ENCODE peak calls at places on chromosome 6, in nine cellular contexts. R is NCI-H1048, S is heart left ventricle, K is heart right ventricle, L is EL, C is EH, N is kidney, F is NCI-H1092, M is PC-9. E is an unnamed sample.

GRCh38 chr6:112178846-112179245 is 75.5 kb downstream of the LAMA4 start:
- DNase-seq in M (no peak), L (no peak), F (no peak), S (no peak), K (no peak), C (no peak), N (no peak), R (no peak), E (no peak)

GRCh38 chr6:113508249-113508648 is 348.9 kb upstream of the MARCKS start:
- DNase-seq in N (no peak), C (peak), S (no peak), F (no peak), M (no peak), K (no peak), L (no peak), R (no peak), E (no peak)

GRCh38 chr6:84498905-84499304 is 265.5 kb downstream of the TBX18 start:
- DNase-seq in F (no peak), N (no peak), M (no peak), R (no peak), L (no peak), C (no peak), K (no peak), S (no peak), E (no peak)

GRCh38 chr6:32867559-32868256 is 13.7 kb downstream of the PSMB9 start:
- DNase-seq in L (no peak), M (no peak), S (no peak), C (no peak), R (no peak), K (no peak), N (no peak), F (no peak), E (no peak)

GRCh38 chr6:45696738-45697137 is 318.9 kb downstream of the CLIC5 start:
- DNase-seq in R (no peak), C (peak), F (no peak), K (no peak), N (no peak), M (no peak), S (no peak), L (no peak), E (no peak)

GRCh38 chr6:142728910-142729481 is 216.0 kb downstream of the HIVEP2 start:
- DNase-seq in R (no peak), M (no peak), L (peak), S (no peak), F (no peak), N (no peak), K (no peak), C (peak), E (no peak)

GRCh38 chr6:127907960-127908640 is 7.2 kb upstream of the THEMIS start:
- DNase-seq in F (no peak), L (no peak), R (no peak), S (no peak), C (no peak), N (no peak), K (no peak), M (no peak), E (no peak)

GRCh38 chr6:1067346-1067745 is 244.6 kb upstream of the FOXQ1 start:
- DNase-seq in C (peak), S (no peak), L (no peak), F (no peak), K (no peak), M (no peak), R (no peak), N (no peak), E (no peak)

GRCh38 chr6:94953867-94954631 is 623.3 kb upstream of the MANEA start:
- DNase-seq in L (no peak), K (no peak), N (no peak), F (no peak), R (no peak), C (no peak), M (no peak), S (no peak), E (no peak)

GRCh38 chr6:12899080-12899815 is 182.7 kb downstream of the PHACTR1 start:
- DNase-seq in F (no peak), C (no peak), K (no peak), L (no peak), M (no peak), R (no peak), S (no peak), N (no peak), E (no peak)

GRCh38 chr6:52517502-52518278 is 59.2 kb downstream of the TRAM2 start:
- DNase-seq in N (peak), S (peak), M (peak), F (no peak), L (peak), R (no peak), K (peak), C (peak), E (no peak)

GRCh38 chr6:143200035-143200770 is 139.5 kb downstream of the AIG1 start:
- DNase-seq in R (no peak), N (no peak), C (no peak), F (no peak), S (no peak), K (peak), M (no peak), L (no peak), E (no peak)

GRCh38 chr6:40931927-40932326 is 107.1 kb downstream of the UNC5CL start:
- DNase-seq in C (peak), F (no peak), N (no peak), L (peak), R (no peak), K (no peak), S (no peak), M (no peak), E (no peak)

GRCh38 chr6:117674503-117674902 is 766 bp upstream of the NUS1 start:
- DNase-seq in N (no peak), M (no peak), R (no peak), F (no peak), C (no peak), K (no peak), S (no peak), L (peak), E (no peak)

GRCh38 chr6:36634317-36634716 is 40.2 kb downstream of the SRSF3 start:
- DNase-seq in R (no peak), F (no peak), S (no peak), K (no peak), M (no peak), C (no peak), N (no peak), L (no peak), E (no peak)

GRCh38 chr6:156662025-156662445 is 115.1 kb upstream of the ARID1B start:
- DNase-seq in R (no peak), S (no peak), C (peak), K (no peak), F (no peak), M (no peak), N (no peak), L (peak), E (no peak)

GRCh38 chr6:43125119-43125518 is 46.0 kb upstream of the SRF start:
- DNase-seq in C (peak), F (no peak), R (no peak), L (peak), S (no peak), N (peak), M (no peak), K (no peak), E (no peak)

GRCh38 chr6:12348530-12349511 is 58.7 kb downstream of the EDN1 start:
- DNase-seq in R (no peak), M (peak), N (no peak), F (no peak), K (no peak), L (peak), S (no peak), C (peak), E (no peak)

GRCh38 chr6:51568771-51569170 is 518.6 kb downstream of the PKHD1 start:
- DNase-seq in S (no peak), F (no peak), R (no peak), M (no peak), L (no peak), K (no peak), N (no peak), C (no peak), E (no peak)

GRCh38 chr6:105424177-105424783 is 21.4 kb upstream of the PREP start:
- DNase-seq in N (no peak), M (peak), S (no peak), R (no peak), K (peak), F (no peak), C (peak), L (peak), E (peak)

GRCh38 chr6:36131517-36132220 is 1.4 kb downstream of the MAPK13 start:
- DNase-seq in N (peak), L (peak), K (no peak), S (no peak), C (peak), F (no peak), R (no peak), M (peak), E (peak)

GRCh38 chr6:108557494-108558371 is 3.0 kb upstream of the FOXO3 start:
- DNase-seq in F (peak), C (peak), N (no peak), M (no peak), S (peak), R (peak), K (peak), L (peak), E (peak)

GRCh38 chr6:85096976-85097375 is 332.6 kb upstream of the TBX18 start:
- DNase-seq in S (no peak), L (peak), N (no peak), K (no peak), C (no peak), M (no peak), R (no peak), F (no peak), E (no peak)

GRCh38 chr6:108562503-108562993 is 1.8 kb downstream of the FOXO3 start:
- DNase-seq in L (peak), K (peak), F (no peak), M (peak), C (peak), S (peak), R (no peak), N (peak), E (peak)

GRCh38 chr6:117506180-117506835 is 23.8 kb downstream of the DCBLD1 start:
- DNase-seq in L (peak), K (no peak), N (no peak), F (no peak), S (no peak), R (no peak), M (no peak), C (peak), E (no peak)

GRCh38 chr6:21230536-21230935 is 363.0 kb upstream of the SOX4 start:
- DNase-seq in N (no peak), S (no peak), M (no peak), R (no peak), F (no peak), C (no peak), K (no peak), L (no peak), E (no peak)

GRCh38 chr6:160634706-160635105 is 29.4 kb downstream of the LPA start:
- DNase-seq in R (no peak), F (no peak), C (no peak), M (no peak), L (no peak), K (no peak), N (peak), S (no peak), E (no peak)

GRCh38 chr6:100257661-100258395 is 206.9 kb downstream of the SIM1 start:
- DNase-seq in K (no peak), N (no peak), F (peak), M (no peak), C (peak), R (no peak), S (no peak), L (peak), E (peak)

GRCh38 chr6:41422156-41422555 is 86.7 kb downstream of the NCR2 start:
- DNase-seq in F (peak), C (no peak), L (no peak), M (no peak), R (no peak), N (no peak), K (no peak), S (no peak), E (no peak)

GRCh38 chr6:34934516-34934915 is 45.5 kb downstream of the ANKS1A start:
- DNase-seq in K (peak), N (peak), M (no peak), F (no peak), L (no peak), C (peak), R (no peak), S (peak), E (no peak)

GRCh38 chr6:429515-430121 is 38.1 kb downstream of the IRF4 start:
- DNase-seq in N (no peak), M (no peak), S (no peak), L (no peak), R (no peak), F (no peak), C (no peak), K (no peak), E (no peak)

GRCh38 chr6:137472738-137473137 is 21.5 kb downstream of the OLIG3 start:
- DNase-seq in F (no peak), K (no peak), S (no peak), R (no peak), L (no peak), C (no peak), N (no peak), M (no peak), E (no peak)

E was measured in NCI-H748 treated with DMSO at 0.1 percent for 48 hours.